ENCODE peak calls at places on chromosomes 12 and 14, in five cellular contexts. N is GM12892, L is IMR-90, W is heart left ventricle, A is lower leg skin. B is an unnamed sample.

GRCh38 chr12:120866143-120866542 is 38.0 kb downstream of the SPPL3 start:
- DNase-seq in N (no peak), L (peak), W (no peak), A (no peak), B (no peak)

GRCh38 chr14:76828339-76829015 is 2.3 kb downstream of the LRRC74A start:
- DNase-seq in N (no peak), L (no peak), W (no peak), A (no peak), B (no peak)

GRCh38 chr14:103550451-103551337 is 11.8 kb downstream of the BAG5 start:
- DNase-seq in N (peak), L (no peak), W (no peak), A (peak), B (no peak)

GRCh38 chr12:20792971-20793370 is 17.5 kb upstream of the SLCO1B3 start:
- DNase-seq in N (no peak), L (no peak), W (no peak), A (no peak), B (no peak)

GRCh38 chr12:30764251-30764650 is 9.5 kb upstream of the CAPRIN2 start:
- DNase-seq in N (no peak), L (no peak), W (no peak), A (no peak), B (no peak)

GRCh38 chr14:85087201-85087600 is 442.7 kb upstream of the FLRT2 start:
- DNase-seq in N (no peak), L (peak), W (no peak), A (no peak), B (no peak)

GRCh38 chr12:59780605-59781135 is 184.8 kb downstream of the SLC16A7 start:
- DNase-seq in N (no peak), L (peak), W (no peak), A (no peak), B (peak)

GRCh38 chr12:20460956-20461355 is 92.6 kb downstream of the PDE3A start:
- DNase-seq in N (no peak), L (no peak), W (no peak), A (no peak), B (no peak)

GRCh38 chr12:26252946-26253345 is 57.6 kb downstream of the SSPN start:
- DNase-seq in N (no peak), L (no peak), W (no peak), A (no peak), B (no peak)

GRCh38 chr12:20505056-20505455 is 136.7 kb downstream of the PDE3A start:
- DNase-seq in N (no peak), L (peak), W (no peak), A (no peak), B (no peak)

GRCh38 chr12:2161478-2161877 is 108.7 kb downstream of the CACNA1C start:
- DNase-seq in N (no peak), L (no peak), W (peak), A (no peak), B (no peak)

GRCh38 chr14:95515080-95515489 is 1.4 kb downstream of the SYNE3 start:
- DNase-seq in N (no peak), L (no peak), W (no peak), A (peak), B (no peak)

GRCh38 chr12:15404485-15404884 is 82.2 kb downstream of the PTPRO start:
- DNase-seq in N (no peak), L (no peak), W (no peak), A (no peak), B (no peak)

GRCh38 chr12:6842075-6842474 is 1.4 kb downstream of the GNB3 start:
- DNase-seq in N (no peak), L (no peak), W (no peak), A (no peak), B (no peak)

GRCh38 chr12:108685469-108686247 is 45.7 kb downstream of the CORO1C start:
- DNase-seq in N (no peak), L (no peak), W (no peak), A (no peak), B (no peak)

GRCh38 chr12:107957459-107957858 is 171.6 kb upstream of the WSCD2 start:
- DNase-seq in N (no peak), L (no peak), W (no peak), A (no peak), B (no peak)

GRCh38 chr14:88552859-88553258 is 1.9 kb downstream of the PTPN21 start:
- DNase-seq in N (no peak), L (no peak), W (no peak), A (no peak), B (no peak)

GRCh38 chr14:88553886-88554457 is 835 bp downstream of the PTPN21 start:
- DNase-seq in N (no peak), L (peak), W (peak), A (no peak), B (no peak)

GRCh38 chr14:88550078-88550477 is 4.7 kb downstream of the PTPN21 start:
- DNase-seq in N (no peak), L (no peak), W (no peak), A (no peak), B (no peak)

GRCh38 chr14:88551936-88552565 is 2.8 kb downstream of the PTPN21 start:
- DNase-seq in N (no peak), L (peak), W (no peak), A (no peak), B (no peak)

GRCh38 chr14:88551094-88551870 is 3.5 kb downstream of the PTPN21 start:
- DNase-seq in N (no peak), L (peak), W (peak), A (peak), B (peak)
- TF ChIP-seq POLR2A in N (no peak), L (no peak), W (no peak), A (no peak), B (no peak)

DNA sequence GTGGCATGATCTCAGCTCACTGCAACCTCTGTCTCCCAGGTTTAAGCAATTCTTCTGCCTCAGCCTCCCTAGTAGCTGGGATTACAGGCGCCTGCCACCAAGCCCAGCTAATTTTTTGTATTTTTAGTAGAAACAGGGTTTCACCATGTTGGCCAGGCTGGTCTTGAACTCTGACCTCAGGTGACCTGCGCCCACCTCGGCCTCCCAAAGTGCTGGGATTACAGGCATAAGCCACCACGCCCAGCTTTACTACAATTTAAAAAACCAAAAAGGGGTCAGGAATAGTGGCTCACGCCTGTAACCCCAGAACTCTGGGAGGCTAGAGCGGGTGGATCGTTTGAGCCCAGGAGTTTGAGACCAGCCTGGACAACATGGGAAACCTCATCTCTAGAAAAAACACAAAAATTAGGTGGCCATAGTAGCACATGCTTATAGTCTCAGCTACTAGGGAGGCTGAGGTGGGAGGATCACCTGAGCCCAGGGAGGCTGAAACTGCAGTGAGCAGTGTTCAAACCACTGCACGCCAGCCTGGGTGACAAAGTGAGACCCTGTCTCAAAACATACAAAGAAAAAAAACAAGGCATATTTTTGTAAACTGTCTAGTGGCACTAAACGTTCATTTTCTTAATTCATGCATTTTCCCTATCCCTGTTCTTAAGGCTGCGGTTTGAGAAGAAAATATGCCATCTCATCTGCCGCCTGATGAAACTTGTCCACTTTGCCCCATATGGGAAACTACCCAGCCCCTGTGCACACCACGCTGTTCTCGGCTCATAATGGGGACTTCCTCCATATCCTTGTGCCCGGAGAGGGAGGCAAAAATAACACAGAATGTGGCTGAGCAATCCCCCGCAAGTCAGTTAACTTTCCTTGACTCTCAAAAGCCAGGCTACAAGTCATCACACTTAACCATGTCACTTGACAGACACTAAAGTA is 4.3 kb downstream of the RILPL2 start:
- DNase-seq in N (no peak), L (no peak), W (no peak), A (no peak), B (no peak)
- TF ChIP-seq POLR2A in N (no peak), L (no peak), W (no peak), A (no peak), B (no peak)

GRCh38 chr14:65412189-65412846 is at the start of gene FUT8:
- DNase-seq in N (peak), L (peak), W (peak), A (peak), B (peak)

GRCh38 chr14:65412881-65413738 is 580 bp downstream of the FUT8 start:
- DNase-seq in N (peak), L (peak), W (peak), A (peak), B (no peak)

GRCh38 chr14:65415613-65416012 is 3.1 kb downstream of the FUT8 start:
- DNase-seq in N (no peak), L (no peak), W (no peak), A (no peak), B (no peak)

GRCh38 chr14:65414961-65415589 is 2.5 kb downstream of the FUT8 start:
- DNase-seq in N (no peak), L (peak), W (no peak), A (no peak), B (no peak)

DNA sequence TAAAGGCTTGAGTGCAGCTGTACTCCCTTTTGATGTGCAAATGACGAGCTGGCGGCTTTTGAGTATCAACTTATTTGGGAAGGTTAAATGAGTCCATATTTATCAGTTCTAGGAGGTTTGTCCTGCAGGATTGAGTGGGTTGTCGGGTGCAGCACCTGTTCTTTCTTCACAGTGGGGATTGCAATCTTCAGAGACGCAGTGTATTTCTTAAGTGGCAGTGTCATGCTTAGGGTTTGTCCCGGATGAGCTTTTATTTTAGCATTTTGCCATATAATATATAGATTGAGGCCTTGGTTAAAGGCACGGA is 1.2 kb downstream of the FUT8 start:
- DNase-seq in N (no peak), L (no peak), W (no peak), A (no peak), B (no peak)
- TF ChIP-seq POLR2A in N (no peak), L (no peak), W (no peak), A (no peak), B (no peak)

DNA sequence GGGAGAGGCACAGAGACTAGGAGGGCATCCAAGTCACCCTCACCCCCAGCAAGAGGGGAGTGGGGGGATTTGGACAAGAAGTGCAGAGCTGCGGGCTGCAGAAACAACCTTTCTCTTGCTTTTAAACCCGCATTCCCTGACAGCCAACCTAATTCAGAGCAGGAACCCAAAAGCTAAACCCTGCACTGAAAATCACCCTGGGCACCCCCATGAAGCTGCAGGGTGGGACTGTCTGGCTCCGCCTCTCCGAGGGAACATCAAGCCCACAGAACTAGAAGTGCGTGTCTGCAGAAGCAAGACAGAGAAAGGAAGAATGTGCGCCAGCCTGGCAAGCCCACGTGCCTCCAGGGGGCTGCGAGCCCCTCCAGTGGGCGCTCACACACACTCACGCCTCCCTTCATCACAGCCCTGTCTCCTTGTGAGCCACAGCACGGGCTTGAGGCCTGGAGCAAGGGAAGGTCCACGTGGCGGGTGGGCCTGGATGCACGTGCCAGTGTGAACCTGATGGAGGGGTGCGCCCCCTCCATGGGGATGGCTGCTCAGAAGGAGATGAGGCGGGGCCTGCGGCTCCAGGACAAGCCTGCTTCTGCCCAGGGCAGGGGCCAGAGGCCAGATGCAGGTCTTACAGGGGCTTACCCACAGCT is 27.8 kb upstream of the PNMA1 start:
- DNase-seq in N (no peak), L (no peak), W (no peak), A (peak), B (no peak)
- TF ChIP-seq POLR2A in N (peak), L (no peak), W (no peak), A (no peak), B (no peak)

GRCh38 chr14:100142073-100143040 is 17.1 kb downstream of the DEGS2 start:
- DNase-seq in N (no peak), L (no peak), W (peak), A (no peak), B (no peak)

GRCh38 chr14:100138082-100138787 is 21.2 kb downstream of the DEGS2 start:
- DNase-seq in N (no peak), L (no peak), W (no peak), A (no peak), B (no peak)

GRCh38 chr14:100138955-100139354 is 20.5 kb downstream of the DEGS2 start:
- DNase-seq in N (no peak), L (no peak), W (no peak), A (no peak), B (no peak)

GRCh38 chr14:100141133-100141497 is 18.3 kb downstream of the DEGS2 start:
- DNase-seq in N (no peak), L (no peak), W (no peak), A (no peak), B (no peak)

DNA sequence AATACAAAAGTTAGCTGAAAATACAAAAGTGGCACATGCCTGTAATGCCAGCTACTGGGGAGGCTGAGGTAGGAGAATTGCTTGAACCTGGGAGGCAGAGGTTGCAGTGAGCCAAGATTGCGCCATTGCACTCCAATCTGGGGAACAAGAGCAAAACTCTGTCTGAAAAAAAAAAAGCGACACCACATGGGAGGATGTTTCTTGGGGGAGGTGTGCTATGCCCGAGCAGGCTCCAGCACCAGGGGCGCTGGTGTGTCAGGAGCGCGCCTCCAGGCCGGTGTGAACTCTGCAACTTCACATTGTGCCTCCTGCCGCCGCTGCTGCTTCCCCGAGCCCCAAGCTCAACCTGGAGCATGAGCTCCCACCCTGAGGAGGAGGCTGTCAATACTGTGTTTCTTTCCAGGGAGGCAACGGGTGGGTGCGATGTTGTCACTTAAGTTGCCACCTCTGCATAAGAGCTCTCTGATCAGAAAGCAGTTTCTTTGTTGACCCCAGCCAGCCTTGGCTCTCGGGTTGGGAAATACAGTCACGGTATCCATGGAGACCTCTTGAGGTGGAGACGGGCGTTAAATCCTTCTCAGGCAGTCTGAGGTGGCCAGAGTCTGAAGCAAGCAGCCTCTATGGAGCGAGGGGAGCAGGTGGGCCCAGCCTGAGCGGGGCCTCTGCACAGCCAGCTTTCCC is 18.9 kb downstream of the DEGS2 start:
- DNase-seq in N (no peak), L (peak), W (no peak), A (no peak), B (no peak)
- TF ChIP-seq POLR2A in N (no peak), L (no peak), W (no peak), A (no peak), B (no peak)